ENCODE peak calls at places on chromosome 6, in four cellular contexts. One of them, this sample, is unnamed.

GRCh38 chr6:24492475-24492874 is 2.3 kb upstream of the ALDH5A1 start:
- DNase-seq in fibroblast of the conjunctiva: no peak
- DNase-seq in stimulated activated CD4-positive, alpha-beta T cell treated with anti-CD3 and anti-CD28 coated beads, Interleukin-4, amount 100 ng/mL, for 48 hours: no peak
- DNase-seq in Kasumi-1: peak
- DNase-seq in this sample: peak

GRCh38 chr6:142702501-142703460 is 242.2 kb downstream of the HIVEP2 start:
- DNase-seq in stimulated activated CD4-positive, alpha-beta T cell treated with anti-CD3 and anti-CD28 coated beads, Interleukin-4, amount 100 ng/mL, for 48 hours: no peak
- DNase-seq in Kasumi-1: peak
- DNase-seq in fibroblast of the conjunctiva: no peak
- DNase-seq in this sample: peak

GRCh38 chr6:162119349-162119748 is 608.2 kb downstream of the PRKN start:
- DNase-seq in fibroblast of the conjunctiva: no peak
- DNase-seq in stimulated activated CD4-positive, alpha-beta T cell treated with anti-CD3 and anti-CD28 coated beads, Interleukin-4, amount 100 ng/mL, for 48 hours: no peak
- DNase-seq in Kasumi-1: peak
- DNase-seq in this sample: no peak

GRCh38 chr6:40604082-40604481 is 16.9 kb upstream of the LRFN2 start:
- DNase-seq in Kasumi-1: no peak
- DNase-seq in stimulated activated CD4-positive, alpha-beta T cell treated with anti-CD3 and anti-CD28 coated beads, Interleukin-4, amount 100 ng/mL, for 48 hours: no peak
- DNase-seq in fibroblast of the conjunctiva: no peak
- DNase-seq in this sample: no peak

GRCh38 chr6:24859608-24860007 is 60.9 kb upstream of the ARMH2 start:
- DNase-seq in stimulated activated CD4-positive, alpha-beta T cell treated with anti-CD3 and anti-CD28 coated beads, Interleukin-4, amount 100 ng/mL, for 48 hours: no peak
- DNase-seq in fibroblast of the conjunctiva: no peak
- DNase-seq in Kasumi-1: no peak
- DNase-seq in this sample: no peak

GRCh38 chr6:165770430-165771082 is 107.5 kb upstream of the PDE10A start:
- DNase-seq in stimulated activated CD4-positive, alpha-beta T cell treated with anti-CD3 and anti-CD28 coated beads, Interleukin-4, amount 100 ng/mL, for 48 hours: no peak
- DNase-seq in fibroblast of the conjunctiva: no peak
- DNase-seq in Kasumi-1: no peak
- DNase-seq in this sample: no peak

GRCh38 chr6:114297135-114297534 is 45.7 kb downstream of the HS3ST5 start:
- DNase-seq in stimulated activated CD4-positive, alpha-beta T cell treated with anti-CD3 and anti-CD28 coated beads, Interleukin-4, amount 100 ng/mL, for 48 hours: no peak
- DNase-seq in Kasumi-1: no peak
- DNase-seq in fibroblast of the conjunctiva: no peak
- DNase-seq in this sample: no peak

GRCh38 chr6:160129886-160130615 is 8.4 kb downstream of the SLC22A1 start:
- DNase-seq in Kasumi-1: no peak
- DNase-seq in stimulated activated CD4-positive, alpha-beta T cell treated with anti-CD3 and anti-CD28 coated beads, Interleukin-4, amount 100 ng/mL, for 48 hours: no peak
- DNase-seq in fibroblast of the conjunctiva: no peak
- DNase-seq in this sample: no peak

GRCh38 chr6:55963301-55963700 is 87.9 kb upstream of the BMP5 start:
- DNase-seq in stimulated activated CD4-positive, alpha-beta T cell treated with anti-CD3 and anti-CD28 coated beads, Interleukin-4, amount 100 ng/mL, for 48 hours: no peak
- DNase-seq in fibroblast of the conjunctiva: no peak
- DNase-seq in Kasumi-1: peak
- DNase-seq in this sample: no peak

GRCh38 chr6:21997414-21998037 is 299.3 kb downstream of the PRL start:
- DNase-seq in Kasumi-1: no peak
- DNase-seq in fibroblast of the conjunctiva: no peak
- DNase-seq in stimulated activated CD4-positive, alpha-beta T cell treated with anti-CD3 and anti-CD28 coated beads, Interleukin-4, amount 100 ng/mL, for 48 hours: no peak
- DNase-seq in this sample: no peak

GRCh38 chr6:145539831-145540230 is 195.5 kb downstream of the EPM2A start:
- DNase-seq in stimulated activated CD4-positive, alpha-beta T cell treated with anti-CD3 and anti-CD28 coated beads, Interleukin-4, amount 100 ng/mL, for 48 hours: no peak
- DNase-seq in Kasumi-1: no peak
- DNase-seq in fibroblast of the conjunctiva: no peak
- DNase-seq in this sample: no peak

GRCh38 chr6:125753218-125753936 is 3.9 kb downstream of the HEY2 start:
- DNase-seq in fibroblast of the conjunctiva: no peak
- DNase-seq in stimulated activated CD4-positive, alpha-beta T cell treated with anti-CD3 and anti-CD28 coated beads, Interleukin-4, amount 100 ng/mL, for 48 hours: no peak
- DNase-seq in Kasumi-1: peak
- DNase-seq in this sample: no peak

GRCh38 chr6:109606362-109606761 is 84.6 kb downstream of the AK9 start:
- DNase-seq in Kasumi-1: no peak
- DNase-seq in fibroblast of the conjunctiva: no peak
- DNase-seq in stimulated activated CD4-positive, alpha-beta T cell treated with anti-CD3 and anti-CD28 coated beads, Interleukin-4, amount 100 ng/mL, for 48 hours: no peak
- DNase-seq in this sample: no peak

GRCh38 chr6:13923527-13924145 is 1.1 kb upstream of the RNF182 start:
- DNase-seq in Kasumi-1: no peak
- DNase-seq in stimulated activated CD4-positive, alpha-beta T cell treated with anti-CD3 and anti-CD28 coated beads, Interleukin-4, amount 100 ng/mL, for 48 hours: no peak
- DNase-seq in fibroblast of the conjunctiva: no peak
- DNase-seq in this sample: peak

GRCh38 chr6:14922306-14922705 is 323.6 kb upstream of the JARID2 start:
- DNase-seq in stimulated activated CD4-positive, alpha-beta T cell treated with anti-CD3 and anti-CD28 coated beads, Interleukin-4, amount 100 ng/mL, for 48 hours: no peak
- DNase-seq in Kasumi-1: peak
- DNase-seq in fibroblast of the conjunctiva: no peak
- DNase-seq in this sample: no peak

GRCh38 chr6:164520916-164521315 is 788.5 kb downstream of the C6orf118 start:
- DNase-seq in Kasumi-1: no peak
- DNase-seq in stimulated activated CD4-positive, alpha-beta T cell treated with anti-CD3 and anti-CD28 coated beads, Interleukin-4, amount 100 ng/mL, for 48 hours: no peak
- DNase-seq in fibroblast of the conjunctiva: no peak
- DNase-seq in this sample: no peak